ENCODE peak calls at places on chromosomes 6 and 20, in five cellular contexts. L is EL, C is pulmonary artery endothelial cell, Y is spleen, O is adrenal gland. Z is an unnamed sample.

GRCh38 chr6:90038951-90039653 is 144.8 kb downstream of the GJA10 start:
- DNase-seq in L (no peak), C (no peak), Y (no peak), O (no peak), Z (no peak)

GRCh38 chr6:12748815-12749521 is 32.4 kb downstream of the PHACTR1 start:
- DNase-seq in L (peak; percentile 74), C (no peak), Y (no peak), O (no peak), Z (no peak)

GRCh38 chr20:51462566-51463276 is 79.8 kb downstream of the NFATC2 start:
- DNase-seq in L (peak; percentile 29), C (no peak), Y (peak; percentile 75), O (peak; percentile 94), Z (peak; percentile 29)

GRCh38 chr6:143451531-143451930 is 926 bp downstream of the PEX3 start:
- DNase-seq in L (peak; percentile 32), C (no peak), Y (no peak), O (no peak), Z (no peak)

GRCh38 chr6:15457121-15457646 is 205.6 kb downstream of the DTNBP1 start:
- DNase-seq in L (no peak), C (no peak), Y (no peak), O (no peak), Z (no peak)

GRCh38 chr6:36844232-36845170 is 5.3 kb upstream of the CPNE5 start:
- DNase-seq in L (no peak), C (no peak), Y (peak; percentile 39), O (no peak), Z (no peak)

GRCh38 chr6:68497927-68498326 is 137.2 kb upstream of the ADGRB3 start:
- DNase-seq in L (no peak), C (no peak), Y (no peak), O (no peak), Z (no peak)

GRCh38 chr6:64280569-64280968 is 645.0 kb downstream of the PHF3 start:
- DNase-seq in L (no peak), C (no peak), Y (no peak), O (peak; percentile 23), Z (no peak)

GRCh38 chr6:165055231-165055630 is 254.2 kb downstream of the C6orf118 start:
- DNase-seq in L (no peak), C (no peak), Y (no peak), O (no peak), Z (no peak)

GRCh38 chr6:108914235-108915022 is 66.2 kb downstream of the ARMC2 start:
- DNase-seq in L (peak; percentile 6), C (no peak), Y (no peak), O (no peak), Z (no peak)

GRCh38 chr6:15822835-15823234 is 160.0 kb upstream of the DTNBP1 start:
- DNase-seq in L (no peak), C (no peak), Y (no peak), O (no peak), Z (no peak)

GRCh38 chr6:95784019-95784418 is 206.7 kb downstream of the MANEA start:
- DNase-seq in L (no peak), C (no peak), Y (no peak), O (no peak), Z (no peak)

GRCh38 chr6:15511248-15512125 is 151.3 kb downstream of the DTNBP1 start:
- DNase-seq in L (no peak), C (no peak), Y (peak; percentile 57), O (peak; percentile 81), Z (no peak)

GRCh38 chr20:50191566-50192363 is 1.1 kb downstream of the CEBPB start:
- DNase-seq in L (peak; percentile 48), C (no peak), Y (peak; percentile 93), O (peak; percentile 62), Z (peak; percentile 35)

GRCh38 chr20:6473197-6473596 is 294.3 kb upstream of the BMP2 start:
- DNase-seq in L (no peak), C (no peak), Y (no peak), O (no peak), Z (no peak)

GRCh38 chr6:121503633-121504032 is 68.2 kb downstream of the GJA1 start:
- DNase-seq in L (peak; percentile 21), C (no peak), Y (no peak), O (no peak), Z (no peak)

GRCh38 chr6:17086469-17086868 is 15.4 kb upstream of the STMND1 start:
- DNase-seq in L (peak; percentile 86), C (peak; percentile 41), Y (no peak), O (peak; percentile 50), Z (peak; percentile 53)

GRCh38 chr6:53318429-53318828 is 30.3 kb downstream of the ELOVL5 start:
- DNase-seq in L (no peak), C (no peak), Y (no peak), O (no peak), Z (no peak)

GRCh38 chr6:63476302-63476701 is 96.0 kb upstream of the LOC128125822 start:
- DNase-seq in L (no peak), C (no peak), Y (no peak), O (no peak), Z (no peak)

GRCh38 chr20:7449269-7449668 is 491.0 kb downstream of the HAO1 start:
- DNase-seq in L (no peak), C (no peak), Y (no peak), O (no peak), Z (no peak)

GRCh38 chr20:33277471-33278441 is 5.3 kb upstream of the BPIFB1 start:
- DNase-seq in L (no peak), C (no peak), Y (no peak), O (no peak), Z (no peak)

GRCh38 chr6:169838291-169839028 is 87.0 kb downstream of the ERMARD start:
- DNase-seq in L (no peak), C (no peak), Y (peak; percentile 64), O (peak; percentile 7), Z (no peak)

GRCh38 chr6:89679215-89680120 is 40.9 kb upstream of the LYRM2 start:
- DNase-seq in L (no peak), C (no peak), Y (no peak), O (no peak), Z (no peak)

GRCh38 chr20:63917811-63918210 is 22.9 kb downstream of the DNAJC5 start:
- DNase-seq in L (no peak), C (no peak), Y (no peak), O (no peak), Z (no peak)

GRCh38 chr20:36153754-36154695 is 515 bp upstream of the EPB41L1 start:
- DNase-seq in L (peak; percentile 80), C (no peak), Y (peak; percentile 87), O (peak; percentile 92), Z (peak; percentile 90)

GRCh38 chr20:58017237-58017969 is 211.1 kb downstream of the ANKRD60 start:
- DNase-seq in L (peak; percentile 87), C (no peak), Y (peak; percentile 72), O (no peak), Z (peak; percentile 96)

GRCh38 chr6:141562801-141563763 is 569.6 kb upstream of the GJE1 start:
- DNase-seq in L (peak; percentile 90), C (peak; percentile 85), Y (peak; percentile 72), O (peak; percentile 72), Z (peak; percentile 35)

GRCh38 chr6:16505711-16506362 is 255.4 kb downstream of the ATXN1 start:
- DNase-seq in L (peak; percentile 71), C (no peak), Y (no peak), O (peak; percentile 35), Z (no peak)

GRCh38 chr6:99185525-99185924 is 163.9 kb downstream of the FAXC start:
- DNase-seq in L (no peak), C (no peak), Y (no peak), O (no peak), Z (no peak)

GRCh38 chr6:136186363-136186762 is 63.7 kb downstream of the MTFR2 start:
- DNase-seq in L (no peak), C (no peak), Y (no peak), O (no peak), Z (no peak)

GRCh38 chr6:168637853-168638252 is 196.9 kb downstream of the SMOC2 start:
- DNase-seq in L (no peak), C (no peak), Y (no peak), O (no peak), Z (no peak)

GRCh38 chr6:41066867-41067304 is 5.3 kb downstream of the OARD1 start:
- DNase-seq in L (peak; percentile 77), C (peak; percentile 51), Y (no peak), O (peak; percentile 85), Z (peak; percentile 69)

Z was measured in breast epithelium.